ENCODE peak calls at places on chromosomes 6 and 20, in five cellular contexts. One of them, this sample, is unnamed.

GRCh38 chr6:30682181-30683117 is 4.0 kb downstream of the PPP1R18 start:
- DNase-seq in tibial nerve: peak
- DNase-seq in stomach: peak
- DNase-seq in ovary: peak
- DNase-seq in H1: no peak
- DNase-seq in this sample: peak

GRCh38 chr6:163324326-163324927 is 90.1 kb upstream of the QKI start:
- DNase-seq in tibial nerve: no peak
- DNase-seq in stomach: no peak
- DNase-seq in ovary: no peak
- DNase-seq in H1: no peak
- DNase-seq in this sample: no peak

GRCh38 chr6:155635416-155635815 is 179.8 kb upstream of the NOX3 start:
- DNase-seq in tibial nerve: no peak
- DNase-seq in stomach: no peak
- DNase-seq in ovary: no peak
- DNase-seq in H1: no peak
- DNase-seq in this sample: no peak

GRCh38 chr20:41003143-41003932 is 25.3 kb upstream of the TOP1 start:
- DNase-seq in tibial nerve: peak
- DNase-seq in stomach: peak
- DNase-seq in ovary: peak
- DNase-seq in H1: no peak
- DNase-seq in this sample: peak

GRCh38 chr6:36679043-36679821 is 718 bp downstream of the CDKN1A start:
- DNase-seq in tibial nerve: peak
- DNase-seq in stomach: peak
- DNase-seq in ovary: peak
- DNase-seq in H1: peak
- DNase-seq in this sample: peak

GRCh38 chr20:51995551-51995951 is 193.2 kb upstream of the SALL4 start:
- DNase-seq in tibial nerve: no peak
- DNase-seq in stomach: no peak
- DNase-seq in ovary: no peak
- DNase-seq in H1: no peak
- DNase-seq in this sample: no peak

GRCh38 chr6:98678481-98678880 is 155.9 kb upstream of the POU3F2 start:
- DNase-seq in tibial nerve: no peak
- DNase-seq in stomach: no peak
- DNase-seq in ovary: no peak
- DNase-seq in H1: no peak
- DNase-seq in this sample: no peak

GRCh38 chr6:165872311-165872710 is 209.3 kb upstream of the PDE10A start:
- DNase-seq in tibial nerve: no peak
- DNase-seq in stomach: no peak
- DNase-seq in ovary: no peak
- DNase-seq in H1: no peak
- DNase-seq in this sample: no peak

GRCh38 chr6:152401978-152402377 is 235.2 kb downstream of the SYNE1 start:
- DNase-seq in tibial nerve: no peak
- DNase-seq in stomach: no peak
- DNase-seq in ovary: no peak
- DNase-seq in H1: no peak
- DNase-seq in this sample: no peak

GRCh38 chr6:1739680-1740079 is 130.0 kb downstream of the FOXC1 start:
- DNase-seq in tibial nerve: no peak
- DNase-seq in stomach: no peak
- DNase-seq in ovary: no peak
- DNase-seq in H1: no peak
- DNase-seq in this sample: no peak

GRCh38 chr20:10876558-10876957 is 202.8 kb upstream of the JAG1 start:
- DNase-seq in tibial nerve: no peak
- DNase-seq in stomach: no peak
- DNase-seq in ovary: no peak
- DNase-seq in H1: no peak
- DNase-seq in this sample: no peak

GRCh38 chr6:46014511-46015118 is 1.0 kb downstream of the CLIC5 start:
- DNase-seq in tibial nerve: no peak
- DNase-seq in stomach: no peak
- DNase-seq in ovary: no peak
- DNase-seq in H1: peak
- DNase-seq in this sample: peak

GRCh38 chr6:30885481-30885998 is 1.2 kb downstream of the DDR1 start:
- DNase-seq in tibial nerve: no peak
- DNase-seq in stomach: peak
- DNase-seq in ovary: no peak
- DNase-seq in H1: no peak
- DNase-seq in this sample: peak

GRCh38 chr6:3108746-3109414 is 9.6 kb upstream of the BPHL start:
- DNase-seq in tibial nerve: no peak
- DNase-seq in stomach: peak
- DNase-seq in ovary: no peak
- DNase-seq in H1: peak
- DNase-seq in this sample: no peak

GRCh38 chr6:169567809-169568208 is 134.0 kb downstream of the WDR27 start:
- DNase-seq in tibial nerve: no peak
- DNase-seq in stomach: no peak
- DNase-seq in ovary: no peak
- DNase-seq in H1: no peak
- DNase-seq in this sample: no peak

GRCh38 chr6:96520039-96520850 is 1.4 kb upstream of the UFL1 start:
- DNase-seq in tibial nerve: no peak
- DNase-seq in stomach: peak
- DNase-seq in ovary: no peak
- DNase-seq in H1: no peak
- DNase-seq in this sample: peak

DNA sequence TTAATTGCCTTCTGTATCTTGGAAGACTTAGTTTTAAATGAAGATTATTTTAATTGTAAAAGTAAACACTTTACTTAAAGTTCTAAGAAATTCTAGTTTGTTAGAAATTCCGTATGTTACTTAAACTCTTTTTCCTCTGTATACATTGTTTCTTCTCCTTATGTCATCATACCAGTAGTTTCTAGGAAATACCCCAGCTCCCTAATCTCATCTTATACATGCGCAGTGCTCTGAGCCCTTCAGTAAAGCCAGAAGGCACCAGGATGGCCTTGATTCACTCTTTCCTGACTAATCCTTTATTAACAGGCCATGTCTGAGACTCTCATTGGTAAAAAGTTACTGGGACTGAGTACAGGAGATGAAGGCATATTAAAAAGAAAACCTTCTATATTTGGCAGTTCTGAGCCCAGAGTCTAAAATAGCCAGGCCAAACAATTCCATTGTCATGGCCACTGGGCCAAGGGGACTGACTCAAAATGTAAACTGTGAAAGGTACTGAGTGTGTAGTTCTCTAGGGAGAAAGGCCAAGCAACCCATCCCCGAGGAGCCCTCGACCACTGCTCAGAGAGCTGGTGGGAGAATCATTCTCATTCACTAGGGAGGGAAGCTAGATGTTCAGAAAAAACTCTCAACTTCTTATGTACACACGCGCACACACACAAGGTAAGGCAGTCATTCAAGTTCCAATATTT is 25.0 kb downstream of the SLC22A1 start:
- DNase-seq in tibial nerve: no peak
- DNase-seq in stomach: no peak
- DNase-seq in ovary: no peak
- DNase-seq in H1: no peak
- DNase-seq in this sample: no peak
- TF ChIP-seq EP300 in tibial nerve: no peak
- TF ChIP-seq EP300 in stomach: no peak
- TF ChIP-seq EP300 in ovary: no peak
- TF ChIP-seq EP300 in H1: no peak
- TF ChIP-seq EP300 in this sample: no peak

DNA sequence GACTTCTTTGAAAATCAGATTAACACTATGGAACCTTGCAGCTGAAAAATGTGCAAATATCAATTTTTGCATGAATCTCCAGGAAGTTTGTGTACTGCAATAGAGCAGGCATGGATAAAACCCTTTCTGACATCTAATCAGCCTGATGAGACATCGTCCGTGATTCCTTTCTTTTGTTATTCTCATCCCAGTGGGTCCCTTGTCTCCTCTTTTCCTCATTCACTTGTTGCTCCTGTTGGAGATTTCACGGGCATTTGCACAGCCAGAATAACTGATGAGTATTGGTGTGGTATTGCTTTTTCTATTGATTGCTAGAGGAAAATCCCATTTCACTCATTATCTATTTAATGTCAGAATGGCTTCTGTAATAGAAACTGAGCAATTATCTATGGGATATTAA is 39.9 kb downstream of the SCGN start:
- DNase-seq in tibial nerve: no peak
- DNase-seq in stomach: no peak
- DNase-seq in ovary: no peak
- DNase-seq in H1: no peak
- DNase-seq in this sample: no peak
- TF ChIP-seq CTCF in tibial nerve: no peak
- TF ChIP-seq CTCF in stomach: no peak
- TF ChIP-seq CTCF in ovary: no peak
- TF ChIP-seq CTCF in H1: no peak
- TF ChIP-seq CTCF in this sample: no peak

DNA sequence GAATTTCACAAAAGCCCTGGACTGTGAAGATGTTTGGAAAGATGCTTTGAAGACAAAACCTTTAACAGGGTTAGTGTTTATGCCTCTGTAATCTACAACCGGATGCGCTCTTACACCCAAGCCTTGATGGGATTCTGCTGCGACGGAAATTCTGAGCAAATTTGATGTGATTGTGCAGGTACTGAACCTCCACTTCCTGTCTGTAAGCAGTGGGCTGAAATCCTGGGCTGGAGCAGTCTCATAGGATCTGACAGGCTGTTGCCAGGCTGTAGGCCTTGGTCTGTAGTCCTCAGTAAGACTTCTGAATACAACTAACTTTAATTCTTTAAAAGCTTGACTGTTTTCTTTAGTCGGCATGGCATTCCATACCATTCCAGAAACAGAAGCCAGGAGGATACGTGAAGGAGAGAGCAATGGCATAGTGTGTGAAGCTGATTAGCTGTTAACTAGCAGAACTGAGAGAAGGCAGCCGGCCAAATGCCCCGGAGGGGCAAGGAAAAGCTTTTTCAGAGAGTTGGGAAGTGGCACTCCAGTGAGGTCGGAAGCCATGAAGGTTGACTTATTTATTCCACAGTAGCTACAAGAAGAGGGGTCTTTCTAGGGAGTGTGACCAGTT is 68.3 kb downstream of the ADTRP start:
- DNase-seq in tibial nerve: no peak
- DNase-seq in stomach: peak
- DNase-seq in ovary: no peak
- DNase-seq in H1: no peak
- DNase-seq in this sample: no peak
- H3K4me3 ChIP-seq in tibial nerve: no peak
- H3K4me3 ChIP-seq in stomach: no peak
- H3K4me3 ChIP-seq in ovary: no peak
- H3K4me3 ChIP-seq in H1: no peak
- H3K4me3 ChIP-seq in this sample: no peak

DNA sequence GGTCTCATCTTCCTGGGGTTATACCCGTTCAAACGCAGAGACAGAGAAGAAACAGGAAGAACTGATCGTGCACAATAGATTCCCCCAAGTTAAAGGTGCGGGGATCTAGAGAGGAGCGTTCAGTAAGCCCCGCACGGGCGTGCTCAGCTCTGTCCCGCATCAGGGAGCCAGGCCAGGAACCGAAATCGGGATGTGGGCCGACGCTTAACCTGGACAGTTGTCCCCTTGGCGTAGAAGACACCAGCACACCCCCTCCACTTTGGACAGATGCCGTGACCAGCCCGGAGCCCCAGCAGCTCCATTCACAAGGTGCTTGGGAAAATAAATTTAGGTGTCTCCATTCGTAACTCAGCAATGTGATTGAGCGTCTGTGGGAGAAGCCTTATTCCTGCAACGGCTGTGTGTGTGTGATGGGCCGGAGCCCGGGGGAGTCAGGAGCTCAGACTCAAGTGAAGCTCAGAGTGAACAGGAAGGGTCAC is 24.0 kb upstream of the GATA5 start:
- DNase-seq in tibial nerve: no peak
- DNase-seq in stomach: no peak
- DNase-seq in ovary: no peak
- DNase-seq in H1: no peak
- DNase-seq in this sample: no peak
- TF ChIP-seq EP300 in tibial nerve: no peak
- TF ChIP-seq EP300 in stomach: no peak
- TF ChIP-seq EP300 in ovary: no peak
- TF ChIP-seq EP300 in H1: no peak
- TF ChIP-seq EP300 in this sample: no peak

GRCh38 chr6:25138024-25138696 is 141.0 kb upstream of the CARMIL1 start:
- DNase-seq in tibial nerve: no peak
- DNase-seq in stomach: peak
- DNase-seq in ovary: peak
- DNase-seq in H1: no peak
- DNase-seq in this sample: peak
- TF ChIP-seq CTCF in tibial nerve: no peak
- TF ChIP-seq CTCF in stomach: no peak
- TF ChIP-seq CTCF in ovary: peak
- TF ChIP-seq CTCF in H1: no peak
- TF ChIP-seq CTCF in this sample: peak

DNA sequence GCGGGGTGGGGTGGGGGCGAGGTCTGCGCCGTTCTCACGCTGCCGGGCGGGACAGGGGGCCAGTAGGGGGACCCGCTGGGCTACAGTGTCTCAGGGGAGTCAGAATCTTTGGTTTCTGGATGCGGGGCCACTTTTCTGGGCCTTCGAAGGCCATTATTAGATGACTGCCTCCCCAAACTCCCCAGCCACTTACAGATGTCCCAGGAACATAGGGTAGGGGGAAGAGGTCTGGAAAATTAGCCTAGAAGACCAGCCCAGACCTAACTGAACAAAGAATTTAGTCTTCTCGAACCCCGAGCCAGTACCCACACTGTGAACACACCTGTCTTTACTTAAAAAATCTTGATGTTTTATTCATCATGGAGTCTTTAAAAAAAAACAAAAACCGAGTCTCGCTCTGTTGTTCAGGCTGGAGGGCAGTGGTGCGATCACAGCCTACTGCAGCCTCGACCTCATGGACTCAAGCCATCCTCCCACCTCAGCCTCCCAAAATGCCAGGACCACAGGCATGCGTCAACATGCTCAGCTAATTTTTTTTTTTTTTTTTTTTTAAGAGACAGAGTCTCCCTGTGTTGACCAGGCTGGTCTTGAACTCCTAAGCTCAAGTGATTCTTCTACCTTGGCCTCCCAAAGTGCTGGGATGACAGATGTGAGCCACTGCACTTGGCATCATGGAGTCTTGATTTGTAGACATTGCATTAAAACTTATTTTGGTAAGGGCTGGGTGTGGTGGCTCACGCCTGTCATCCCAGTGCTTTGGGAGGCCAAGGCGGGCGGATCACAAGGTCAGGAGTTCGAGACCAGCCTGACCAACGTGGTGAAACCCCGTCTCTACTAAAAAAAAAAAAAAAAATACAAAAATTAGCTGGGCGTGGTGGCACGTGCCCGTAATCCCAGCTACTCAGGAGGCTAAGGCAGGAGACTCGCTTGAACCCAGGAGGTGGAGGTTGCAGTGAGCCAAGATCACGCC is 3.3 kb upstream of the SLC29A1 start:
- DNase-seq in tibial nerve: no peak
- DNase-seq in stomach: no peak
- DNase-seq in ovary: no peak
- DNase-seq in H1: no peak
- DNase-seq in this sample: no peak
- H3K4me3 ChIP-seq in tibial nerve: peak
- H3K4me3 ChIP-seq in stomach: peak
- H3K4me3 ChIP-seq in ovary: peak
- H3K4me3 ChIP-seq in H1: peak
- H3K4me3 ChIP-seq in this sample: peak

This sample was measured in transverse colon.